ENCODE peak calls at places on chromosomes 1 and 21, in seven cellular contexts. One of them, this sample, is unnamed.

GRCh38 chr1:25748531-25749205 is 51.3 kb upstream of the SELENON start:
- DNase-seq in IMR-90: no peak
- DNase-seq in A549: no peak
- DNase-seq in WTC11: no peak
- DNase-seq in K562: no peak
- DNase-seq in SK-N-SH: no peak
- DNase-seq in HepG2: no peak
- DNase-seq in this sample: no peak

GRCh38 chr21:43899307-43900077 is 34.5 kb downstream of the AGPAT3 start:
- DNase-seq in IMR-90: no peak
- DNase-seq in A549: no peak
- DNase-seq in WTC11: no peak
- DNase-seq in K562: no peak
- DNase-seq in SK-N-SH: no peak
- DNase-seq in HepG2: no peak
- DNase-seq in this sample: no peak

GRCh38 chr1:172954476-172955150 is 96.1 kb downstream of the TNFSF18 start:
- DNase-seq in IMR-90: no peak
- DNase-seq in A549: no peak
- DNase-seq in WTC11: no peak
- DNase-seq in K562: no peak
- DNase-seq in SK-N-SH: no peak
- DNase-seq in HepG2: no peak
- DNase-seq in this sample: no peak

GRCh38 chr1:99217599-99217998 is 46.7 kb upstream of the PLPPR4 start:
- DNase-seq in IMR-90: no peak
- DNase-seq in A549: no peak
- DNase-seq in WTC11: peak
- DNase-seq in K562: no peak
- DNase-seq in SK-N-SH: no peak
- DNase-seq in HepG2: no peak
- DNase-seq in this sample: peak

GRCh38 chr21:29656504-29657227 is 283.1 kb downstream of the GRIK1 start:
- DNase-seq in IMR-90: peak
- DNase-seq in A549: peak
- DNase-seq in WTC11: no peak
- DNase-seq in K562: peak
- DNase-seq in SK-N-SH: no peak
- DNase-seq in HepG2: no peak
- DNase-seq in this sample: no peak

GRCh38 chr1:96362623-96363022 is 359.0 kb upstream of the PTBP2 start:
- DNase-seq in IMR-90: peak
- DNase-seq in A549: peak
- DNase-seq in WTC11: no peak
- DNase-seq in K562: no peak
- DNase-seq in SK-N-SH: no peak
- DNase-seq in HepG2: peak
- DNase-seq in this sample: no peak

GRCh38 chr1:36609241-36610027 is 126.7 kb upstream of the CSF3R start:
- DNase-seq in IMR-90: peak
- DNase-seq in A549: peak
- DNase-seq in WTC11: peak
- DNase-seq in K562: peak
- DNase-seq in SK-N-SH: peak
- DNase-seq in HepG2: peak
- DNase-seq in this sample: peak

GRCh38 chr21:45022736-45023135 is 51.6 kb upstream of the ADARB1 start:
- DNase-seq in IMR-90: no peak
- DNase-seq in A549: no peak
- DNase-seq in WTC11: no peak
- DNase-seq in K562: no peak
- DNase-seq in SK-N-SH: no peak
- DNase-seq in HepG2: no peak
- DNase-seq in this sample: no peak

GRCh38 chr21:41112740-41113692 is 54.9 kb upstream of the BACE2 start:
- DNase-seq in IMR-90: peak
- DNase-seq in A549: no peak
- DNase-seq in WTC11: no peak
- DNase-seq in K562: no peak
- DNase-seq in SK-N-SH: peak
- DNase-seq in HepG2: no peak
- DNase-seq in this sample: no peak

GRCh38 chr1:78718566-78718965 is 68.9 kb downstream of the IFI44 start:
- DNase-seq in IMR-90: peak
- DNase-seq in A549: no peak
- DNase-seq in WTC11: no peak
- DNase-seq in K562: no peak
- DNase-seq in SK-N-SH: no peak
- DNase-seq in HepG2: no peak
- DNase-seq in this sample: no peak

GRCh38 chr1:147760481-147761260 is at the start of gene GJA5:
- DNase-seq in IMR-90: no peak
- DNase-seq in A549: no peak
- DNase-seq in WTC11: no peak
- DNase-seq in K562: no peak
- DNase-seq in SK-N-SH: no peak
- DNase-seq in HepG2: no peak
- DNase-seq in this sample: no peak

GRCh38 chr1:50976890-50977574 is 7.0 kb downstream of the CDKN2C start:
- DNase-seq in IMR-90: peak
- DNase-seq in A549: peak
- DNase-seq in WTC11: no peak
- DNase-seq in K562: peak
- DNase-seq in SK-N-SH: peak
- DNase-seq in HepG2: peak
- DNase-seq in this sample: no peak

GRCh38 chr1:7579831-7580804 is 191.0 kb upstream of the VAMP3 start:
- DNase-seq in IMR-90: no peak
- DNase-seq in A549: no peak
- DNase-seq in WTC11: no peak
- DNase-seq in K562: no peak
- DNase-seq in SK-N-SH: no peak
- DNase-seq in HepG2: no peak
- DNase-seq in this sample: no peak

GRCh38 chr1:227754958-227755357 is 19.7 kb downstream of the SNAP47 start:
- DNase-seq in IMR-90: no peak
- DNase-seq in A549: no peak
- DNase-seq in WTC11: no peak
- DNase-seq in K562: no peak
- DNase-seq in SK-N-SH: no peak
- DNase-seq in HepG2: no peak
- DNase-seq in this sample: no peak

GRCh38 chr1:1380860-1381259 is 5.9 kb upstream of the AURKAIP1 start:
- DNase-seq in IMR-90: no peak
- DNase-seq in A549: no peak
- DNase-seq in WTC11: no peak
- DNase-seq in K562: no peak
- DNase-seq in SK-N-SH: no peak
- DNase-seq in HepG2: no peak
- DNase-seq in this sample: no peak

GRCh38 chr1:224045556-224045955 is 68.4 kb upstream of the FBXO28 start:
- DNase-seq in IMR-90: no peak
- DNase-seq in A549: no peak
- DNase-seq in WTC11: no peak
- DNase-seq in K562: no peak
- DNase-seq in SK-N-SH: no peak
- DNase-seq in HepG2: no peak
- DNase-seq in this sample: no peak

GRCh38 chr1:178579562-178579961 is 66.7 kb downstream of the TEX35 start:
- DNase-seq in IMR-90: no peak
- DNase-seq in A549: no peak
- DNase-seq in WTC11: no peak
- DNase-seq in K562: no peak
- DNase-seq in SK-N-SH: no peak
- DNase-seq in HepG2: no peak
- DNase-seq in this sample: no peak

GRCh38 chr1:111216751-111217150 is 10.8 kb upstream of the CHI3L2 start:
- DNase-seq in IMR-90: no peak
- DNase-seq in A549: no peak
- DNase-seq in WTC11: no peak
- DNase-seq in K562: no peak
- DNase-seq in SK-N-SH: no peak
- DNase-seq in HepG2: no peak
- DNase-seq in this sample: no peak

GRCh38 chr21:32257952-32258785 is 20.7 kb downstream of the MIS18A start:
- DNase-seq in IMR-90: peak
- DNase-seq in A549: peak
- DNase-seq in WTC11: peak
- DNase-seq in K562: peak
- DNase-seq in SK-N-SH: peak
- DNase-seq in HepG2: peak
- DNase-seq in this sample: peak

GRCh38 chr1:236141447-236142357 is 637 bp upstream of the GPR137B start:
- DNase-seq in IMR-90: peak
- DNase-seq in A549: peak
- DNase-seq in WTC11: peak
- DNase-seq in K562: no peak
- DNase-seq in SK-N-SH: peak
- DNase-seq in HepG2: no peak
- DNase-seq in this sample: no peak

GRCh38 chr1:39689214-39689613 is 2.0 kb downstream of the HPCAL4 start:
- DNase-seq in IMR-90: no peak
- DNase-seq in A549: no peak
- DNase-seq in WTC11: no peak
- DNase-seq in K562: no peak
- DNase-seq in SK-N-SH: no peak
- DNase-seq in HepG2: no peak
- DNase-seq in this sample: no peak
- TF ChIP-seq USF2 in IMR-90: no peak
- TF ChIP-seq USF2 in A549: no peak
- TF ChIP-seq USF2 in WTC11: no peak
- TF ChIP-seq USF2 in K562: no peak
- TF ChIP-seq USF2 in SK-N-SH: no peak
- TF ChIP-seq USF2 in HepG2: no peak
- TF ChIP-seq USF2 in this sample: no peak

GRCh38 chr1:54875000-54875399 is 12.0 kb downstream of the DHCR24 start:
- DNase-seq in IMR-90: peak
- DNase-seq in A549: no peak
- DNase-seq in WTC11: no peak
- DNase-seq in K562: no peak
- DNase-seq in SK-N-SH: no peak
- DNase-seq in HepG2: no peak
- DNase-seq in this sample: no peak
- TF ChIP-seq USF2 in IMR-90: no peak
- TF ChIP-seq USF2 in A549: no peak
- TF ChIP-seq USF2 in WTC11: no peak
- TF ChIP-seq USF2 in K562: no peak
- TF ChIP-seq USF2 in SK-N-SH: no peak
- TF ChIP-seq USF2 in HepG2: no peak
- TF ChIP-seq USF2 in this sample: no peak

GRCh38 chr1:19372602-19373001 is 60.5 kb downstream of the SLC66A1 start:
- DNase-seq in IMR-90: no peak
- DNase-seq in A549: no peak
- DNase-seq in WTC11: no peak
- DNase-seq in K562: no peak
- DNase-seq in SK-N-SH: no peak
- DNase-seq in HepG2: no peak
- DNase-seq in this sample: no peak
- TF ChIP-seq USF2 in IMR-90: no peak
- TF ChIP-seq USF2 in A549: no peak
- TF ChIP-seq USF2 in WTC11: no peak
- TF ChIP-seq USF2 in K562: no peak
- TF ChIP-seq USF2 in SK-N-SH: no peak
- TF ChIP-seq USF2 in HepG2: no peak
- TF ChIP-seq USF2 in this sample: no peak

DNA sequence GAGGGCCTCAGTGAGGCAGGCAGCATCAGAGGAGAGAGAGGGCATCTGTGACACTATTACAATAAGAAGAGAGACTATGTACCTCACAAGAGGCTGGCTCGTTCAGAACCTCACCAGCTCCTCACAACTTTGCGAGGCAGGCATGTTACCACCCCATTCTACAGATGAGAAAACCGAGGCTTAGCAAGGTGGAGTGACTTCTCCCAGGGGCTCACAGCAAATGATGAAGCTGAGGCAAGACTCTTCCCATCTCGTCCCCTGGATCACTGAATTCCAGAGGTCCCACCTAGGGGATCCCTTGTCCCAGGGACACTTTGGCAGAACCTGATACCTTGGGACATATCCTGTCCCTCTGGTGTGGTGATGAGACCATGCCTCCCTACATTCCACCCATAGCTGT is 64.4 kb downstream of the DISP3 start:
- DNase-seq in IMR-90: no peak
- DNase-seq in A549: no peak
- DNase-seq in WTC11: no peak
- DNase-seq in K562: no peak
- DNase-seq in SK-N-SH: no peak
- DNase-seq in HepG2: no peak
- DNase-seq in this sample: no peak
- TF ChIP-seq USF2 in IMR-90: no peak
- TF ChIP-seq USF2 in A549: no peak
- TF ChIP-seq USF2 in WTC11: no peak
- TF ChIP-seq USF2 in K562: no peak
- TF ChIP-seq USF2 in SK-N-SH: no peak
- TF ChIP-seq USF2 in HepG2: no peak
- TF ChIP-seq USF2 in this sample: no peak

GRCh38 chr1:206769331-206769731 is 1.2 kb upstream of the IL19 start:
- DNase-seq in IMR-90: no peak
- DNase-seq in A549: no peak
- DNase-seq in WTC11: no peak
- DNase-seq in K562: no peak
- DNase-seq in SK-N-SH: no peak
- DNase-seq in HepG2: no peak
- DNase-seq in this sample: no peak
- TF ChIP-seq USF2 in IMR-90: no peak
- TF ChIP-seq USF2 in A549: no peak
- TF ChIP-seq USF2 in WTC11: no peak
- TF ChIP-seq USF2 in K562: no peak
- TF ChIP-seq USF2 in SK-N-SH: no peak
- TF ChIP-seq USF2 in HepG2: no peak
- TF ChIP-seq USF2 in this sample: no peak